ENCODE peak calls at places on chromosomes 13 and 19, in seven cellular contexts. Z, X, T, U, B, A and I are unnamed samples.

GRCh38 chr19:45999653-46000121 is 4.4 kb downstream of the CCDC61 start:
- DNase-seq in Z (no peak), X (peak), T (peak), U (peak), B (peak), A (no peak), I (no peak)

GRCh38 chr19:13240312-13241022 is 90.3 kb downstream of the IER2 start:
- DNase-seq in Z (no peak), X (no peak), T (no peak), U (no peak), B (no peak), A (no peak), I (no peak)

GRCh38 chr13:112532837-112533745 is 54.9 kb downstream of the TUBGCP3 start:
- DNase-seq in Z (no peak), X (no peak), T (no peak), U (no peak), B (no peak), A (no peak), I (peak)

GRCh38 chr19:2533686-2534085 is 57.8 kb downstream of the GADD45B start:
- DNase-seq in Z (no peak), X (no peak), T (no peak), U (no peak), B (peak), A (no peak), I (no peak)

GRCh38 chr13:47146136-47146535 is 249.3 kb upstream of the HTR2A start:
- DNase-seq in Z (no peak), X (peak), T (no peak), U (no peak), B (no peak), A (no peak), I (no peak)

GRCh38 chr19:10295305-10295846 is 5.6 kb downstream of the ICAM5 start:
- DNase-seq in Z (peak), X (peak), T (no peak), U (no peak), B (peak), A (peak), I (no peak)

GRCh38 chr13:21282065-21282464 is 105.6 kb downstream of the MRPL57 start:
- DNase-seq in Z (no peak), X (no peak), T (no peak), U (no peak), B (no peak), A (no peak), I (no peak)

GRCh38 chr19:28578786-28579505 is 634.0 kb downstream of the UQCRFS1 start:
- DNase-seq in Z (no peak), X (no peak), T (no peak), U (no peak), B (no peak), A (peak), I (no peak)

GRCh38 chr13:58018865-58019264 is 387.3 kb downstream of the PCDH17 start:
- DNase-seq in Z (no peak), X (no peak), T (no peak), U (no peak), B (no peak), A (no peak), I (no peak)

GRCh38 chr13:75792526-75793187 is 156.5 kb downstream of the LMO7 start:
- DNase-seq in Z (no peak), X (no peak), T (no peak), U (peak), B (no peak), A (no peak), I (no peak)